ENCODE peak calls at places on chromosome 5, in four cellular contexts. One of them, this sample, is unnamed.

GRCh38 chr5:78908173-78908901 is 76.8 kb downstream of the ARSB start:
- DNase-seq in HepG2: no peak
- DNase-seq in H1: no peak
- DNase-seq in GM12878: no peak
- DNase-seq in this sample: no peak

GRCh38 chr5:68843600-68844342 is 250.0 kb upstream of the SLC30A5 start:
- DNase-seq in HepG2: no peak
- DNase-seq in H1: no peak
- DNase-seq in GM12878: no peak
- DNase-seq in this sample: no peak

GRCh38 chr5:76617675-76618074 is 5.5 kb downstream of the F2RL2 start:
- DNase-seq in HepG2: no peak
- DNase-seq in H1: no peak
- DNase-seq in GM12878: no peak
- DNase-seq in this sample: no peak

GRCh38 chr5:170484459-170484831 is 19.4 kb upstream of the KCNIP1 start:
- DNase-seq in HepG2: no peak
- DNase-seq in H1: no peak
- DNase-seq in GM12878: no peak
- DNase-seq in this sample: no peak

GRCh38 chr5:8861764-8862163 is 684.1 kb downstream of the SEMA5A start:
- DNase-seq in HepG2: no peak
- DNase-seq in H1: no peak
- DNase-seq in GM12878: no peak
- DNase-seq in this sample: no peak

GRCh38 chr5:26553079-26553478 is 485.3 kb downstream of the CDH9 start:
- DNase-seq in HepG2: no peak
- DNase-seq in H1: no peak
- DNase-seq in GM12878: no peak
- DNase-seq in this sample: no peak

GRCh38 chr5:1723957-1724821 is 75.4 kb downstream of the MRPL36 start:
- DNase-seq in HepG2: no peak
- DNase-seq in H1: no peak
- DNase-seq in GM12878: no peak
- DNase-seq in this sample: no peak

GRCh38 chr5:175444060-175444904 is at the start of gene DRD1:
- DNase-seq in HepG2: no peak
- DNase-seq in H1: no peak
- DNase-seq in GM12878: no peak
- DNase-seq in this sample: peak

GRCh38 chr5:157362502-157362901 is 96.6 kb downstream of the CYFIP2 start:
- DNase-seq in HepG2: no peak
- DNase-seq in H1: no peak
- DNase-seq in GM12878: no peak
- DNase-seq in this sample: no peak

GRCh38 chr5:55816342-55816741 is 34.8 kb upstream of the IL31RA start:
- DNase-seq in HepG2: no peak
- DNase-seq in H1: no peak
- DNase-seq in GM12878: no peak
- DNase-seq in this sample: no peak

GRCh38 chr5:156330141-156330870 is 3.3 kb downstream of the SGCD start:
- DNase-seq in HepG2: no peak
- DNase-seq in H1: no peak
- DNase-seq in GM12878: no peak
- DNase-seq in this sample: no peak

GRCh38 chr5:2602451-2603045 is 148.9 kb downstream of the IRX2 start:
- DNase-seq in HepG2: no peak
- DNase-seq in H1: no peak
- DNase-seq in GM12878: no peak
- DNase-seq in this sample: no peak

GRCh38 chr5:134551891-134552290 is 26.4 kb downstream of the JADE2 start:
- DNase-seq in HepG2: no peak
- DNase-seq in H1: no peak
- DNase-seq in GM12878: no peak
- DNase-seq in this sample: no peak

GRCh38 chr5:154363411-154363810 is 82.4 kb upstream of the SAP30L start:
- DNase-seq in HepG2: no peak
- DNase-seq in H1: no peak
- DNase-seq in GM12878: no peak
- DNase-seq in this sample: no peak
- TF ChIP-seq EZH2 in HepG2: no peak
- TF ChIP-seq EZH2 in H1: no peak
- TF ChIP-seq EZH2 in GM12878: no peak
- TF ChIP-seq EZH2 in this sample: no peak

GRCh38 chr5:6183391-6184390 is 194.7 kb downstream of the MED10 start:
- DNase-seq in HepG2: no peak
- DNase-seq in H1: no peak
- DNase-seq in GM12878: no peak
- DNase-seq in this sample: no peak
- TF ChIP-seq CHD2 in HepG2: no peak
- TF ChIP-seq CHD2 in H1: no peak
- TF ChIP-seq CHD2 in GM12878: no peak
- TF ChIP-seq CHD2 in this sample: no peak

DNA sequence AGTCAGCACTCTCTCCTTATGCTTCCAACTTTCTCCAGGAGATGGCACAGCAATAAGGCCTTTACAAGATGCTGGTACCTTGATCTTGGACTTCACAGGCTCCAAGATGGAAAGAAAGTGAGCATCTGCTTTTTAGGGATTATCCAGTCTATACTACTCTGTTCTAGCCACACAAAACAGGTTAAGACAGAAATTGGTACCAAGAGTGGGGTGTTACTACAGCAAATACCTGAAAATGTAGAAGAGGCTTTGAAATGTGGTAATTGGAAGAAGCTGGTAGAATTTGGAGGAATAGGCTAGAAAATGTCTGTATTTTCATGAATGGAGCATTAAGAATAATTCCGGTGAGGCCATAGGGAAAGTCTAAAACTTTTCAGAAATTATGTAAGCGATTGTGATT is 484.8 kb upstream of the GRIA1 start:
- DNase-seq in HepG2: no peak
- DNase-seq in H1: no peak
- DNase-seq in GM12878: no peak
- DNase-seq in this sample: no peak
- TF ChIP-seq EZH2 in HepG2: no peak
- TF ChIP-seq EZH2 in H1: no peak
- TF ChIP-seq EZH2 in GM12878: no peak
- TF ChIP-seq EZH2 in this sample: no peak

DNA sequence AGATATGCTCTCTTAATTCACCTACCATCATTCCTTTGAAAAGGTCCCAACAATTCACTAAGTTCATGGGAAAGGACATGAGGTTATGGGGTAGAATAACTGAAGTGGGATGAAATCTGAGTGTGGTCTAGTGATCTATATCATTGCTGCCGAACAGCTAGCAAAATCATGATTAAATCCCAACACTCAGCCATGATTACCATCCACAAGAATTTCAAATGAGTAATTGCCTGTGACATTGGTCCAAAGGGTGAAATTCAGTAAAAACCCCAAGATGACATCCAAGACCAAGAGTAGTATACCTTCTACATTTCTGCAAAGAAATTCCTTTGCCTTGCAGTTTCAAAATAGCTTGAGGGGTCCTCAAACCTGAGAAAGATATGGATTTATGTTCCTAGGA is 225.6 kb downstream of the SPOCK1 start:
- DNase-seq in HepG2: no peak
- DNase-seq in H1: no peak
- DNase-seq in GM12878: no peak
- DNase-seq in this sample: no peak
- TF ChIP-seq CHD2 in HepG2: no peak
- TF ChIP-seq CHD2 in H1: no peak
- TF ChIP-seq CHD2 in GM12878: no peak
- TF ChIP-seq CHD2 in this sample: no peak

DNA sequence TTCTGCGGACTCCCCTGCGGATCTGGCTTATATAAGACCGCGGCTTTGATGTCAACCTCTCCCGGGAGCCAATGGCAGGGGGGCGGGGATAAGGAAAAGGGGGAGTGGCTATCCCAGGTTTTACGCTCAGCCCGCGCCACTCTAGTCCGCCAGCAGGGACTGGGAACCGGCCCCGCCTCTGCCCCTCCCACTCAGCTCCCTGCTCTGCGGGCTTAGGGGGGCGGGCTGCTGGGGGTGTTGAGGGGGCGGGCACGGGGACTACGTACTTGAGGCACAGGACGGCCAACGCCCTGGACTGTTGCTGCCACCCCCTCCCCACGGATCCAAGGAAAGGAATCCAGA is at the start of gene HAND1:
- DNase-seq in HepG2: peak
- DNase-seq in H1: no peak
- DNase-seq in GM12878: no peak
- DNase-seq in this sample: no peak
- TF ChIP-seq EZH2 in HepG2: no peak
- TF ChIP-seq EZH2 in H1: no peak
- TF ChIP-seq EZH2 in GM12878: no peak
- TF ChIP-seq EZH2 in this sample: no peak

DNA sequence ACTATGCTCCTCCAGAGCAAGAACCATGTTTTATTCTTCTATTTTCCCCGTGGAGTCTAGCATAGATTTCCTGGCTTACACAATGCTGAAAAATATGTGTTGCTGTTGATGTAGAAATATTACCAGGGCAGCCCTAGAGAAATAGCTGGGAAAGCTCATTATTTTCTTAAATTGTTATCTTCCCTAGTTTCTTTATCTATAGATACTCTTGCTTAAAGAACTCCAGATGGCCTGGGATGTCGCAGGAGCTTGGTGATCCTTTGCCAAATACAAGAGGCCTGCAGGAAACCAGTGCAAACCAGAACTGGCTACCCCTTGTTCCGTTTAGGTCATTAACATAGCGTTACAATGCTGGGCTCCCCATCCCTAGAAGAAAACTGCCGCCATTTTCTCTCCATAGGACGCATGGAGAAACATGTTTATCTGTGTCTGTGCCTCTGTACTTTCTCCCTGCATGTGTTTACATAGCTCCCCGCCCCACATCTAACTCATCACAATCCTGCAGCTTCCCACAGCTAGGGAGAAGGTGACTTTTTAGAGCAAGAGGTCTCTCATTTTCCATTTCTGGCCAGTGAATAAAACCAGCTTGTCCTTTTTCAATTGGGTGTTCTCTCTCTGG is 6.4 kb downstream of the PRLR start:
- DNase-seq in HepG2: no peak
- DNase-seq in H1: no peak
- DNase-seq in GM12878: no peak
- DNase-seq in this sample: no peak
- TF ChIP-seq CHD2 in HepG2: no peak
- TF ChIP-seq CHD2 in H1: no peak
- TF ChIP-seq CHD2 in GM12878: no peak
- TF ChIP-seq CHD2 in this sample: no peak

DNA sequence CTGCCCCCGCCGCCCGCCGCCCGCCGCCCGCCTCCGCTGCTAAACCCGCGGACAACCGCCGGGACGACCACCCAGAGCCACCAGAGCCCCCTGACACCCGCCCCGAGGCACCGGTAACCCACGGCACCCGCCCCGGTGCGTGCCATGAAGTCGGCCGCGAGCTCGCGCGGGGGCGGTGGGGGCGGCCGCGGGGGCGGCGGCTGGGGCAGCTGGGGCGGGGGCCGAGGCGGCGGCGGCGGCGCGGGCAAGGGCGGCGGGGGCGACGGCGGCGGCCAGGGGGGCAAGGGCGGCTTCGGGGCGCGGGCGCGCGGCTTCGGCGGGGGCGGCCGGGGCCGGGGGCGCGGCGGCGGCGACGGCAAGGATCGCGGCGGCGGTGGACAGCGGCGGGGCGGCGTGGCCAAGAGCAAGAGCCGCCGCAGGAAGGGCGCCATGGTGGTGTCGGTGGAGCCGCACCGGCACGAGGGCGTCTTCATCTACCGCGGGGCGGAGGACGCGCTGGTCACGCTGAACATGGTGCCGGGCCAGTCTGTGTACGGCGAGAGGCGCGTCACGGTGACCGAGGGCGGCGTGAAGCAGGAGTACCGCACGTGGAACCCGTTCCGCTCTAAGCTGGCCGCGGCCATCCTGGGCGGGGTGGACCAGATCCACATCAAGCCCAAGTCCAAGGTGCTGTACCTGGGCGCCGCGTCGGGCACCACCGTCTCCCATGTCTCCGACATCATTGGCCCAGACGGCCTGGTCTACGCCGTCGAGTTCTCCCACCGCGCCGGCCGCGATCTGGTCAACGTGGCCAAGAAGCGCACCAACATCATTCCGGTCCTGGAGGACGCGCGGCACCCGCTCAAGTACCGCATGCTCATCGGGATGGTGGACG is 493 bp downstream of the FBLL1 start:
- DNase-seq in HepG2: no peak
- DNase-seq in H1: no peak
- DNase-seq in GM12878: no peak
- DNase-seq in this sample: no peak
- TF ChIP-seq EZH2 in HepG2: no peak
- TF ChIP-seq EZH2 in H1: no peak
- TF ChIP-seq EZH2 in GM12878: no peak
- TF ChIP-seq EZH2 in this sample: no peak

DNA sequence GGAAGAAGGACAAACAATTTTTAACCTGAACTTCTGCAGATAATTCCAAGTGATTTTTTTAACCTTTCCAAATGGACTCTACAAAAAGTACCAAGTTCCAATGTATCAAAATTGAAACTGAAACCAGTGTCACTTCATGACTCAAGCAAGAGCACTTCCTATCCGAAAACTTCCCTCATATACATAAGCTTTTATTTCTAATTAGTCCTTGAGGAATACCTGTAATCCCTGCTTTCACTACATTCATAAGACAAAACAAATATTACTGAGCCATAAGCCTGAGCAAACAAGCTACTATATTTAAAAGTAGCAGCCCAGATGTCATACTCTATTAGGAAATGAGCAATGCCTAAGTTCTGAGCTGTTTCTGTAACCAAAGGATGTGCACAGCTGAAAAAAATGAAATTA is 224.4 kb downstream of the EBF1 start:
- DNase-seq in HepG2: no peak
- DNase-seq in H1: no peak
- DNase-seq in GM12878: no peak
- DNase-seq in this sample: no peak
- TF ChIP-seq CHD2 in HepG2: no peak
- TF ChIP-seq CHD2 in H1: no peak
- TF ChIP-seq CHD2 in GM12878: no peak
- TF ChIP-seq CHD2 in this sample: no peak